ENCODE peak calls at places on chromosomes 7 and 10, in five cellular contexts. N is lower lobe of right lung, S is left lung, J is esophagus muscularis mucosa, X is transverse colon. P is an unnamed sample. For H3K27me3 and H3K9me3, the result is how much of the 10 kb centered on the place peaks cover.

GRCh38 chr10:21145751-21146445 is 248.8 kb upstream of the NEBL start:
- DNase-seq in N (no peak), S (no peak), J (no peak), X (no peak), P (no peak)

GRCh38 chr7:151317936-151318335 is 23.7 kb upstream of the NUB1 start:
- DNase-seq in N (no peak), S (no peak), J (no peak), X (no peak), P (no peak)

GRCh38 chr10:13631594-13631993 is 44.8 kb downstream of the PRPF18 start:
- DNase-seq in N (no peak), S (no peak), J (no peak), X (no peak), P (no peak)

GRCh38 chr10:28986856-28987255 is 302.0 kb upstream of the LYZL1 start:
- DNase-seq in N (no peak), S (no peak), J (no peak), X (no peak), P (no peak)

GRCh38 chr7:18221377-18222290 is 194.0 kb upstream of the PRPS1L1 start:
- DNase-seq in N (no peak), S (no peak), J (no peak), X (no peak), P (no peak)

GRCh38 chr10:121927361-121927840 is 430 bp downstream of the ATE1 start:
- DNase-seq in N (peak), S (peak), J (no peak), X (peak), P (peak)

GRCh38 chr7:30799206-30799975 is 28.2 kb downstream of the MINDY4 start:
- DNase-seq in N (no peak), S (no peak), J (peak), X (no peak), P (peak)

GRCh38 chr7:152000191-152000590 is 25.3 kb upstream of the GALNT11 start:
- DNase-seq in N (no peak), S (no peak), J (no peak), X (no peak), P (no peak)

GRCh38 chr7:139620676-139621344 is 97.3 kb downstream of the CLEC2L start:
- DNase-seq in N (no peak), S (no peak), J (no peak), X (peak), P (no peak)

GRCh38 chr10:87723500-87723899 is 63.8 kb downstream of the PAPSS2 start:
- DNase-seq in N (no peak), S (no peak), J (no peak), X (no peak), P (no peak)

GRCh38 chr7:91263359-91264082 is 712 bp upstream of the FZD1 start:
- DNase-seq in N (peak), S (peak), J (no peak), X (peak), P (peak)

GRCh38 chr7:137898839-137899681 is 52.3 kb upstream of the DGKI start:
- DNase-seq in N (peak), S (peak), J (no peak), X (peak), P (peak)

GRCh38 chr10:46250481-46250880 is 36.3 kb upstream of the ANTXRL start:
- DNase-seq in N (no peak), S (no peak), J (peak), X (no peak), P (no peak)

GRCh38 chr10:128660726-128661125 is 534.5 kb upstream of the MKI67 start:
- DNase-seq in N (no peak), S (no peak), J (no peak), X (no peak), P (no peak)

GRCh38 chr10:44168478-44168877 is 216.4 kb downstream of the CXCL12 start:
- DNase-seq in N (no peak), S (no peak), J (no peak), X (no peak), P (no peak)

DNA sequence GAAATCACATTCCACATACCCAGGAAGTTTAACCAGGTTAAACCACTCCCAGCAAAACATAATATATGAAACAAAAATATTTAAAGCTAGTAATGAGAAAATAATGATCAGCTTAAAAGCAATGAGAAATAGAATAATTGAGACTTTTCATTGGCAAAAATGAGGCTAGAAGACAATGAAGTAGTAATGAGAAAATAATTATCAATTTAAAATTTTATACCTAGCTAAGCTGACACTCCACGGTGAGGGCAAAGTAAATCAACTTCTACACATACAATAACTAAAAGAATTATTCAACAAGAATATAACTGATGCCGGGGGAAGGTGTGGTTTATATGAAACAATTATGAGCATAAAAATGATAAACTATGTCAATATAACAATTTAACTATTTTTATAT is 82.2 kb upstream of the TES start:
- DNase-seq in N (no peak), S (no peak), J (no peak), X (no peak), P (no peak)
- TF ChIP-seq CTCF in N (no peak), S (no peak), J (no peak), X (no peak), P (no peak)

DNA sequence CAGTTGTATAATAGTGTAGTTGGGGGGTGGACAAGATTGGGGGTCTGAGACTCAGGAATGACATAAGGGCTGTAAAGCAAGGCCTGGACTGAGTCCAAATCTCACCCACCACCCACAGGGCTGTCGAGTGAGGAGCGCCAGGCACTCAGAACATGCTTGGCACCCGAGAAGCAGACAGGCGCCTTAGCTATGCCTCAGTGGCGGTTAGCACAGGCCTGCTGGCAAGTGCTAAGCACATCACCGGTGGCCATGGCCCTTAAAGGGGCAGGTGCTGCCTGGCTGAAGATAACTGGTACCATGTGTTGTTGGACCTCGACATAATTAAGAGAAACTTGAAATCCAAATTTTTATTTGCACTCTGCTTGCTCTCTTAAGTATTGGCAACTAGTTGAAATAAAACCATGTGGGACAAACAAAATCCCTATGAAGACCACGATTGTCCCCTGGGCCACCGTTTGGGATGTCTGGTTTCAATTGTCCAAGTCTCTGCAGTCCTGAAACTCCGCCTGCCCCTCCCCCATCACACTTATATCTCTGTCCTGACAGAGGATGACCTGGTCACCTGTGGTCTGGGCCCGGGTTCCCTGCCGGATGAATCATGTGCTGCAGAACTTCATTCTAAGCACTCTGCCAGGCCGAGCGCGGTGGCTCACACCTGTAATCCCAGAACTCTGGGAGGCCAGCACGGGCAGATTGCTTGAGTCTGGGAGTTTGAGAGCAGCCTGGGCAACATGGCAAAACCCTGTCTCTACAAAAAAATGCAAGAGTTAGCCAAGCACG is 90.9 kb downstream of the COL13A1 start:
- DNase-seq in N (no peak), S (no peak), J (no peak), X (no peak), P (no peak)
- H3K27me3 ChIP-seq in N (under half), S (under half), J (under half), X (under half), P (under half)

GRCh38 chr10:131271195-131271880 is 40.2 kb downstream of the TCERG1L start:
- DNase-seq in N (no peak), S (no peak), J (no peak), X (no peak), P (no peak)

GRCh38 chr10:131274133-131274880 is 37.2 kb downstream of the TCERG1L start:
- DNase-seq in N (no peak), S (no peak), J (peak), X (no peak), P (no peak)

GRCh38 chr10:131273476-131273875 is 38.0 kb downstream of the TCERG1L start:
- DNase-seq in N (no peak), S (no peak), J (peak), X (no peak), P (no peak)

GRCh38 chr10:131271966-131272365 is 39.6 kb downstream of the TCERG1L start:
- DNase-seq in N (no peak), S (no peak), J (no peak), X (no peak), P (no peak)

DNA sequence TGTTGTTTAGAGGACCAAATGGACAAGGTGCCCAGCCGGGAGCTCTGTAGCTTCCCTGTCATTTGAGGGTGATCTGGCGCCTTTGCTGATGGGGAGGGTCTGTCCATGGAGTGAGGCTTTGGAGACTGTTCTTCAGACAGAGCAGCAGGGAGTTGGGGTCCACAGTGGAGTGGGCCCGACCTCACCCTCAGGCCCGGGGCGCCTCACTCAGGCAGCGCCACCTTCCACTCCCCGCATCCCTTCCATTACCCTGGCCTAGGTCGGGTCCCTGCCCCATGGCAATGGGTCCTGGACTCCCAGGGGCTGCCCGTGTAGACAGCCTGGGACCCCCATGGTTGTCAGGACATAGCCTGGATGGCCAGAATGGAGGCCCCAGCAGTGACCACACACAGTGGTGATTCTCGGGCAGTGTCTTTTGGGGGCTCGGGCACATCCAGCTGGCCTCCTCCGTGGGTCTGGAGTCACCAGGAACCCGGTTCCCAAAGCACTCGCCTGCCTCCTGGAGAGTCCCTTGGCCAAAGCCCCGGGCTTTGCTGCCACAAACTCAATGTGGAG is 38.5 kb downstream of the TCERG1L start:
- DNase-seq in N (no peak), S (no peak), J (no peak), X (no peak), P (no peak)
- H3K9me3 ChIP-seq in N (under half), S (under half), J (under half), X (under half), P (under half)

GRCh38 chr10:23886355-23886754 is 322.6 kb upstream of the KIAA1217 start:
- DNase-seq in N (no peak), S (no peak), J (no peak), X (no peak), P (no peak)
- TF ChIP-seq CTCF in N (no peak), S (no peak), J (no peak), X (no peak), P (no peak)

P was measured in tibial artery.